ENCODE peak calls at places on chromosome 7, in four cellular contexts. P is Right ventricle myocardium inferior, A is AML-193, O is H9. Z is an unnamed sample.

GRCh38 chr7:147809785-147810184 is 780.8 kb upstream of the C7orf33 start:
- DNase-seq in P (no peak), A (no peak), O (no peak), Z (no peak)

GRCh38 chr7:155803418-155804376 is 8.6 kb downstream of the SHH start:
- DNase-seq in P (peak), A (peak), O (peak), Z (peak)

GRCh38 chr7:1611708-1612241 is 41.9 kb upstream of the PSMG3 start:
- DNase-seq in P (no peak), A (no peak), O (no peak), Z (no peak)

GRCh38 chr7:125033506-125033905 is 103.9 kb upstream of the POT1 start:
- DNase-seq in P (no peak), A (no peak), O (peak), Z (no peak)

GRCh38 chr7:94561841-94562514 is 52.4 kb downstream of the CASD1 start:
- DNase-seq in P (no peak), A (no peak), O (no peak), Z (no peak)

GRCh38 chr7:1939434-1940401 is 269.6 kb downstream of the ELFN1 start:
- DNase-seq in P (peak), A (no peak), O (no peak), Z (peak)

GRCh38 chr7:88001744-88002530 is 67.9 kb downstream of the ADAM22 start:
- DNase-seq in P (no peak), A (peak), O (no peak), Z (no peak)

GRCh38 chr7:155918720-155919399 is 106.6 kb upstream of the SHH start:
- DNase-seq in P (no peak), A (no peak), O (no peak), Z (no peak)

GRCh38 chr7:17183630-17184328 is 114.7 kb upstream of the AHR start:
- DNase-seq in P (no peak), A (no peak), O (no peak), Z (no peak)

GRCh38 chr7:83849135-83849534 is 200.2 kb upstream of the SEMA3E start:
- DNase-seq in P (no peak), A (no peak), O (no peak), Z (no peak)

GRCh38 chr7:44348300-44348699 is 22.9 kb upstream of the CAMK2B start:
- DNase-seq in P (no peak), A (no peak), O (peak), Z (no peak)

Z was measured in Peyer's patch.